ENCODE peak calls at places on chromosomes 12 and 14, in six cellular contexts. J is transverse colon, O is K562, V is stomach, T is tibial nerve, S is A549. Y is an unnamed sample.

GRCh38 chr14:63394856-63395255 is 76.1 kb upstream of the GPHB5 start:
- DNase-seq in J (no peak), O (no peak), V (no peak), T (no peak), S (no peak), Y (no peak)

GRCh38 chr12:123354600-123354999 is 10.0 kb downstream of the SBNO1 start:
- DNase-seq in J (no peak), O (no peak), V (no peak), T (no peak), S (no peak), Y (no peak)

GRCh38 chr14:64623576-64624165 is 73.9 kb downstream of the PPP1R36 start:
- DNase-seq in J (no peak), O (no peak), V (no peak), T (no peak), S (no peak), Y (no peak)

GRCh38 chr12:54125950-54126695 is 62.7 kb downstream of the SMUG1 start:
- DNase-seq in J (peak), O (no peak), V (peak), T (peak), S (no peak), Y (peak)

GRCh38 chr12:50647479-50647878 is 116.4 kb upstream of the ATF1 start:
- DNase-seq in J (no peak), O (peak), V (no peak), T (no peak), S (no peak), Y (no peak)

GRCh38 chr12:105013892-105014291 is 27.8 kb downstream of the NOPCHAP1 start:
- DNase-seq in J (no peak), O (no peak), V (no peak), T (no peak), S (no peak), Y (no peak)

GRCh38 chr12:80056232-80056631 is 43.1 kb upstream of the OTOGL start:
- DNase-seq in J (no peak), O (no peak), V (no peak), T (no peak), S (no peak), Y (no peak)

GRCh38 chr12:107118624-107119023 is 25.3 kb upstream of the CRY1 start:
- DNase-seq in J (no peak), O (no peak), V (no peak), T (no peak), S (no peak), Y (no peak)

GRCh38 chr12:5047094-5047493 is 3.4 kb downstream of the KCNA5 start:
- DNase-seq in J (no peak), O (no peak), V (no peak), T (no peak), S (no peak), Y (no peak)

GRCh38 chr14:104817930-104818713 is 17.2 kb downstream of the ZBTB42 start:
- DNase-seq in J (no peak), O (no peak), V (peak), T (no peak), S (no peak), Y (no peak)

GRCh38 chr12:121009744-121010143 is 6.5 kb downstream of the C12orf43 start:
- DNase-seq in J (peak), O (no peak), V (peak), T (no peak), S (peak), Y (no peak)

GRCh38 chr14:79567306-79567705 is 644.0 kb downstream of the DIO2 start:
- DNase-seq in J (no peak), O (no peak), V (no peak), T (no peak), S (no peak), Y (no peak)

GRCh38 chr14:99687284-99688209 is 3.4 kb downstream of the CYP46A1 start:
- DNase-seq in J (no peak), O (peak), V (no peak), T (no peak), S (no peak), Y (peak)

GRCh38 chr12:120820885-120821510 is 83.2 kb downstream of the SPPL3 start:
- DNase-seq in J (no peak), O (no peak), V (no peak), T (no peak), S (no peak), Y (no peak)

GRCh38 chr12:52082026-52082667 is 2.6 kb downstream of the SMIM41 start:
- DNase-seq in J (no peak), O (no peak), V (no peak), T (peak), S (no peak), Y (peak)

GRCh38 chr14:102602421-102603292 is 10.2 kb downstream of the RCOR1 start:
- DNase-seq in J (no peak), O (no peak), V (no peak), T (no peak), S (no peak), Y (no peak)

GRCh38 chr12:121792607-121793500 is 634 bp downstream of the RHOF start:
- DNase-seq in J (peak), O (no peak), V (peak), T (no peak), S (no peak), Y (peak)

GRCh38 chr12:101086490-101086889 is 123.5 kb downstream of the SLC5A8 start:
- DNase-seq in J (no peak), O (no peak), V (no peak), T (no peak), S (no peak), Y (no peak)

GRCh38 chr12:46546634-46547273 is 174.2 kb upstream of the SLC38A2 start:
- DNase-seq in J (no peak), O (peak), V (no peak), T (no peak), S (no peak), Y (no peak)

GRCh38 chr14:88128811-88129210 is 123.9 kb downstream of the GPR65 start:
- DNase-seq in J (peak), O (no peak), V (no peak), T (no peak), S (no peak), Y (no peak)

GRCh38 chr14:88129306-88130056 is 124.5 kb downstream of the GPR65 start:
- DNase-seq in J (no peak), O (no peak), V (no peak), T (no peak), S (no peak), Y (no peak)

GRCh38 chr14:88130057-88130432 is 125.1 kb downstream of the GPR65 start:
- DNase-seq in J (no peak), O (no peak), V (no peak), T (no peak), S (no peak), Y (no peak)
- H3K4me3 ChIP-seq in J (no peak), O (no peak), V (no peak), T (no peak), S (no peak), Y (no peak)

DNA sequence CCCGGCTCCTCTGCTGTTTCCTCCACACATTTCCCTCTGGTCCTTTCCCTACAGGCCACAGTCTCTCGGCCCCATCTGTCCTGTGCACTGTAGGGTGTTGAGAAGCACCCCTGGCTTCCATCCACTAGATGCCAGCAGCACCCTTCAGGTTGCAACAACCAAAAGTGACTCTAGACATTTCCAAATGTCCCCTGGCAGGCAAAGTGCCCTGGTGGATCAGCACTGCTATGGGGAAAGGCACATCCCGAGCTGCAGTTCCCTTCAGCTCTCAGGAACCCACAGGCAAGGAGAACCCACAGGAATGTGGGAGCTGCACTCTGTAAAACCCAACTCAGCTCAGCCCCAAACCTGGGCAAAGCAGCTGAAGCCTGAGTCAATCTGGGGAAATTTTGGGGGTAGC is 77.0 kb downstream of the RBM19 start:
- DNase-seq in J (no peak), O (no peak), V (no peak), T (no peak), S (no peak), Y (no peak)
- TF ChIP-seq CTCF in J (no peak), O (no peak), V (no peak), T (no peak), S (no peak), Y (no peak)

DNA sequence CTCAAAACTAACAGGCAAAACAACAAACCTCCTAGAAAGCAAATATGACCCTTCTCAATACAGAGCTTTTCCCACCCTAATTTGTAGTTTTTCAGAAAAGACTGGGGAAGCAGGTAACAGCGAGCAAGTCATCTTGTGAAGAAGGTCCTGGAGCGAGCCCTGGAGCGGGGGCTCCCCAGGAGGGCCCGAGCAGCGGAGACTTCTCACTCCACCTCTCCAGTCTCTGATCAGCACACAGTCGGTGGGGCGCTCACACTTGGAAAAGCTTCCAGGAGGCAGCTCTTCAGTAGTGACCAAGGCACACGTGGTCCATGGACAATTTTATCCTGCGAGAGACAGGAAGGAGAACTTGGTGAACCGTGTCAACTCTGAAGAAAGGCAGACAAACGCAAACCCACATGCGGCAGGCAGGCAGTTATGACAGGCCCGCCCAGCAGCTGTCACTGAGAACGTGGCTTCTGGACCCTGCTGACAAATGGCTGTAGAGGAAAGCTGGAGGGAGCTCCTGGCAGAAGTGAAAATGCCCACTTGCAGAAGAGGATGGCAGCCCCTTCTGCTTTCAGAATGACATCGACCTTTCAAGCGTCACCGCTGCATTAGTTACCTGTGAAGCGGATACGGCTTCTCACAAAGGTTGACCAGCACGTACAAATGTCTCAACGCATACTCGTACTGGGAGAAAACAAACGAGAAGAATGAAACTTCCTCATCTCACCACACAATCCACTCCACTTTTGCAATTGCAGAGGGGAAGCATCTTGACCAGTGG is 44.2 kb downstream of the LGMN start:
- DNase-seq in J (peak), O (no peak), V (peak), T (no peak), S (no peak), Y (no peak)
- TF ChIP-seq EP300 in J (no peak), O (no peak), V (no peak), T (peak), S (no peak), Y (no peak)

DNA sequence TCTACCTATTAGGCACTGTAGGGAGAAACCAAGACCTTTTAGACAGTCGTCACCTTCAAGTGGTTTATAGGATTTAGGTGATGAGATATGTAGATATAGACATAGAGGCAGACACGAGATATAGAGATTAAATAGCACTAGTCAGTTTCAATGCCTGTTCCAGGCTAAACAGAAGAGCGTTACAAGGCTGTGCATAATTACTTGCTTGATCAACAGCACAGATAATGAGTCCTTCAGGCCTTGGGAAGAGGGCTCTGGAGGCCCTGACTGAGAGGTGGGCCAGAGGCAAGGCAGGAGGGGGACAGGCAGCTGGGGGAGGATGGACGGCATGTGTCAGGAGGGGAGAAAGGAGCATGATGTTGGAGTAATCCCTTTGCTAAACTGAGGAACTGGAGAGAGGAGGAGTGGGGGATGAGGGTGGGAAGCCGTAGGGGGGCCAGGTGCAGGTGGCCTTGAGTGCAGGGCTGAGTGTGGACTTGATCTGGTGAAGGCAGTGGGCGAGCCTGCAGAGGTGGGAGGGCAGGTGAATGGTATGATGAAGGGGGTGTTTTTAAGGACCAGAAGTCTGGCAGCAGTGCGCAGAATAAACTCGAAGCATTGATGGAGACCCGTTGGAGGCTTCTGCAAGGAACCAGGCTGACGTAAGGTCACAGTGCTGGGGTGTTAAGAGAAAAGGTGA is 43.9 kb upstream of the ATP23 start:
- DNase-seq in J (no peak), O (no peak), V (no peak), T (no peak), S (no peak), Y (peak)
- H3K4me3 ChIP-seq in J (no peak), O (no peak), V (peak), T (peak), S (peak), Y (peak)

GRCh38 chr12:67222302-67222701 is 46.9 kb upstream of the CAND1 start:
- DNase-seq in J (no peak), O (peak), V (no peak), T (no peak), S (no peak), Y (no peak)

GRCh38 chr12:67223225-67223624 is 45.9 kb upstream of the CAND1 start:
- DNase-seq in J (no peak), O (no peak), V (no peak), T (no peak), S (no peak), Y (no peak)

GRCh38 chr12:67217647-67218046 is 51.5 kb upstream of the CAND1 start:
- DNase-seq in J (no peak), O (no peak), V (no peak), T (no peak), S (no peak), Y (no peak)

GRCh38 chr12:67220065-67220464 is 49.1 kb upstream of the CAND1 start:
- DNase-seq in J (peak), O (peak), V (no peak), T (no peak), S (no peak), Y (no peak)
- TF ChIP-seq CTCF in J (peak), O (peak), V (no peak), T (no peak), S (peak), Y (no peak)

GRCh38 chr12:57087689-57088441 is 1.0 kb upstream of the NAB2 start:
- DNase-seq in J (peak), O (peak), V (peak), T (peak), S (peak), Y (peak)
- TF ChIP-seq EP300 in J (no peak), O (peak), V (no peak), T (no peak), S (no peak), Y (no peak)

GRCh38 chr14:95511687-95512086 is 4.8 kb downstream of the SYNE3 start:
- DNase-seq in J (no peak), O (no peak), V (no peak), T (no peak), S (no peak), Y (no peak)

GRCh38 chr14:95508377-95508776 is 8.1 kb downstream of the SYNE3 start:
- DNase-seq in J (no peak), O (no peak), V (no peak), T (no peak), S (no peak), Y (no peak)

GRCh38 chr14:95510804-95511203 is 5.6 kb downstream of the SYNE3 start:
- DNase-seq in J (no peak), O (no peak), V (no peak), T (no peak), S (no peak), Y (no peak)

GRCh38 chr14:95507701-95508103 is 8.7 kb downstream of the SYNE3 start:
- DNase-seq in J (no peak), O (no peak), V (peak), T (no peak), S (no peak), Y (peak)

GRCh38 chr14:95509512-95509911 is 6.9 kb downstream of the SYNE3 start:
- DNase-seq in J (no peak), O (no peak), V (no peak), T (no peak), S (no peak), Y (peak)
- H3K4me3 ChIP-seq in J (no peak), O (no peak), V (no peak), T (no peak), S (no peak), Y (no peak)

GRCh38 chr14:89310211-89310610 is 106.8 kb downstream of the FOXN3 start:
- DNase-seq in J (no peak), O (no peak), V (no peak), T (no peak), S (no peak), Y (no peak)

GRCh38 chr14:89309670-89310177 is 107.3 kb downstream of the FOXN3 start:
- DNase-seq in J (no peak), O (no peak), V (no peak), T (no peak), S (no peak), Y (no peak)

GRCh38 chr14:89307409-89307808 is 109.6 kb downstream of the FOXN3 start:
- DNase-seq in J (no peak), O (no peak), V (no peak), T (no peak), S (no peak), Y (no peak)

GRCh38 chr14:89304972-89305703 is 111.9 kb downstream of the FOXN3 start:
- DNase-seq in J (peak), O (no peak), V (no peak), T (no peak), S (no peak), Y (peak)

DNA sequence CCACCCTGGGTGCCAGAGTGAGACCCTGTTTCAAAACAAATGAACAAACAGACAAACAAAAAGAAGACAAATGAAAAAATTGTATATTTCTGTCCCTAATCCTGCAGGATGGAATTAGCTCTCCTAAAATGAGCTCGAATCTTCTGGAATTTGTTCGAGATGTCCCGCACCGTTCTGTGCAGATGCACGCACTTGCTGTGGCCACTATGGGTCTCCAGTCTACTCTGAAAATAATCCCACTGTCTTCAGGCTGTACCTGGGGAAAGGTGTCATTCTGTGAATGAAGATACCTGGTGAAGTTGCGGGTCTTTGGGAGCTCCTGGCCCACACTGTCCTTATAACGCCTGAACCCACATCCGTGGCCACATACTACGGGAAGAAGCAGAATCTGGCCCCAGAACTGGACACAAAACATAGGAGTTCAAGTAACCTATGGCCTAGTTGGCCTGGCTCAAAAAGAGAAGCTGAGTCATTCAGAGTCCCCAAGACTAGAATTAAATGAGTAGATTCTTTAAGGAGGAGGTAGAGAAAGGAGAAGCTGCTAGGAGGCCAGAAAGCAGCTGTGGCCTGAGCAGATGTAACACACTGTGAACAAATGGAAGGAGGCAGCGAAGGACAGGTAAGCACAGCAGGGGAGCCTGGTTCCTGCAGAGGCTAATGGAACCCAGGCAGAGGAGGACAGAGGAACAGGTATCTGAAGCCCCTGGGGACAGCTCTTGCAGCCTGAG is 108.6 kb downstream of the FOXN3 start:
- DNase-seq in J (no peak), O (no peak), V (no peak), T (no peak), S (no peak), Y (no peak)
- TF ChIP-seq CTCF in J (no peak), O (no peak), V (no peak), T (no peak), S (no peak), Y (no peak)

Y was measured in ovary.